ENCODE peak calls at places on chromosomes 2 and 18, in five cellular contexts. One of them, this sample, is unnamed.

GRCh38 chr2:218284106-218284811 is 8.0 kb downstream of the TMBIM1 start:
- DNase-seq in fibroblast of the conjunctiva: no peak
- DNase-seq in GM12865: peak; percentile 87
- DNase-seq in mucosa of descending colon: peak; percentile 65
- DNase-seq in hepatocyte: peak; percentile 83
- DNase-seq in this sample: no peak

GRCh38 chr2:168244318-168244717 is 3.1 kb downstream of the STK39 start:
- DNase-seq in fibroblast of the conjunctiva: no peak
- DNase-seq in GM12865: peak; percentile 5
- DNase-seq in mucosa of descending colon: peak; percentile 48
- DNase-seq in hepatocyte: peak; percentile 43
- DNase-seq in this sample: peak; percentile 44

GRCh38 chr2:134119672-134120159 is 134.2 kb upstream of the MGAT5 start:
- DNase-seq in fibroblast of the conjunctiva: peak; percentile 91
- DNase-seq in GM12865: peak; percentile 92
- DNase-seq in mucosa of descending colon: peak; percentile 92
- DNase-seq in hepatocyte: peak; percentile 91
- DNase-seq in this sample: peak; percentile 78

GRCh38 chr2:26933638-26934334 is 36.7 kb upstream of the MAPRE3 start:
- DNase-seq in fibroblast of the conjunctiva: no peak
- DNase-seq in GM12865: no peak
- DNase-seq in mucosa of descending colon: no peak
- DNase-seq in hepatocyte: no peak
- DNase-seq in this sample: no peak

GRCh38 chr18:26493021-26493420 is 55.3 kb downstream of the KCTD1 start:
- DNase-seq in fibroblast of the conjunctiva: no peak
- DNase-seq in GM12865: no peak
- DNase-seq in mucosa of descending colon: no peak
- DNase-seq in hepatocyte: no peak
- DNase-seq in this sample: no peak

GRCh38 chr2:60553992-60554648 is 666 bp upstream of the BCL11A start:
- DNase-seq in fibroblast of the conjunctiva: no peak
- DNase-seq in GM12865: peak; percentile 45
- DNase-seq in mucosa of descending colon: peak; percentile 77
- DNase-seq in hepatocyte: peak; percentile 79
- DNase-seq in this sample: no peak

GRCh38 chr18:69622961-69623360 is 222.3 kb downstream of the DOK6 start:
- DNase-seq in fibroblast of the conjunctiva: no peak
- DNase-seq in GM12865: no peak
- DNase-seq in mucosa of descending colon: no peak
- DNase-seq in hepatocyte: no peak
- DNase-seq in this sample: no peak

GRCh38 chr2:127453392-127454171 is 35.4 kb downstream of the PROC start:
- DNase-seq in fibroblast of the conjunctiva: no peak
- DNase-seq in GM12865: peak; percentile 6
- DNase-seq in mucosa of descending colon: no peak
- DNase-seq in hepatocyte: no peak
- DNase-seq in this sample: no peak

GRCh38 chr2:169670937-169671336 is 23.3 kb downstream of the CFAP210 start:
- DNase-seq in fibroblast of the conjunctiva: no peak
- DNase-seq in GM12865: no peak
- DNase-seq in mucosa of descending colon: no peak
- DNase-seq in hepatocyte: no peak
- DNase-seq in this sample: no peak

GRCh38 chr2:71933467-71934319 is 214.0 kb downstream of the CYP26B1 start:
- DNase-seq in fibroblast of the conjunctiva: no peak
- DNase-seq in GM12865: no peak
- DNase-seq in mucosa of descending colon: no peak
- DNase-seq in hepatocyte: no peak
- DNase-seq in this sample: no peak

GRCh38 chr2:113806217-113806913 is 49.9 kb upstream of the SLC35F5 start:
- DNase-seq in fibroblast of the conjunctiva: no peak
- DNase-seq in GM12865: no peak
- DNase-seq in mucosa of descending colon: peak; percentile 75
- DNase-seq in hepatocyte: peak; percentile 65
- DNase-seq in this sample: no peak

GRCh38 chr2:194004590-194005206 is 1652.3 kb upstream of the SLC39A10 start:
- DNase-seq in fibroblast of the conjunctiva: no peak
- DNase-seq in GM12865: no peak
- DNase-seq in mucosa of descending colon: no peak
- DNase-seq in hepatocyte: no peak
- DNase-seq in this sample: no peak

This sample was measured in brain pericyte.